ENCODE peak calls at places on chromosomes 5 and 9, in four cellular contexts. One of them, this sample, is unnamed.

GRCh38 chr5:157665467-157666085 is 5.8 kb upstream of the C5orf52 start:
- DNase-seq in breast epithelium: no peak
- DNase-seq in left ventricle myocardium inferior: no peak
- DNase-seq in fibroblast of lung: peak; percentile 73
- DNase-seq in this sample: no peak

GRCh38 chr9:101366038-101366756 is 18.6 kb downstream of the BAAT start:
- DNase-seq in breast epithelium: no peak
- DNase-seq in left ventricle myocardium inferior: no peak
- DNase-seq in fibroblast of lung: peak; percentile 14
- DNase-seq in this sample: no peak

GRCh38 chr5:10432059-10433008 is 9.3 kb upstream of the ROPN1L start:
- DNase-seq in left ventricle myocardium inferior: no peak
- DNase-seq in breast epithelium: no peak
- DNase-seq in fibroblast of lung: no peak
- DNase-seq in this sample: no peak

GRCh38 chr9:117034862-117035261 is 347.8 kb downstream of the TRIM32 start:
- DNase-seq in fibroblast of lung: no peak
- DNase-seq in breast epithelium: no peak
- DNase-seq in left ventricle myocardium inferior: no peak
- DNase-seq in this sample: no peak

GRCh38 chr9:16358751-16359150 is 511.7 kb downstream of the BNC2 start:
- DNase-seq in left ventricle myocardium inferior: no peak
- DNase-seq in breast epithelium: no peak
- DNase-seq in fibroblast of lung: no peak
- DNase-seq in this sample: no peak

GRCh38 chr5:177327539-177328522 is 16.1 kb upstream of the MXD3 start:
- DNase-seq in left ventricle myocardium inferior: peak; percentile 50
- DNase-seq in fibroblast of lung: peak; percentile 51
- DNase-seq in breast epithelium: no peak
- DNase-seq in this sample: no peak

GRCh38 chr5:171882118-171882517 is 96.5 kb downstream of the SMIM23 start:
- DNase-seq in fibroblast of lung: no peak
- DNase-seq in breast epithelium: no peak
- DNase-seq in left ventricle myocardium inferior: no peak
- DNase-seq in this sample: peak; percentile 18

GRCh38 chr9:31142456-31142855 is 1242.0 kb upstream of the ACO1 start:
- DNase-seq in fibroblast of lung: no peak
- DNase-seq in breast epithelium: no peak
- DNase-seq in left ventricle myocardium inferior: no peak
- DNase-seq in this sample: no peak

GRCh38 chr9:36479086-36479485 is 79.0 kb upstream of the RNF38 start:
- DNase-seq in breast epithelium: no peak
- DNase-seq in left ventricle myocardium inferior: no peak
- DNase-seq in fibroblast of lung: no peak
- DNase-seq in this sample: no peak

GRCh38 chr5:150611026-150611425 is 29.4 kb upstream of the SYNPO start:
- DNase-seq in fibroblast of lung: no peak
- DNase-seq in breast epithelium: no peak
- DNase-seq in left ventricle myocardium inferior: no peak
- DNase-seq in this sample: no peak

GRCh38 chr5:45281081-45281480 is 415.1 kb downstream of the HCN1 start:
- DNase-seq in left ventricle myocardium inferior: no peak
- DNase-seq in breast epithelium: no peak
- DNase-seq in fibroblast of lung: no peak
- DNase-seq in this sample: no peak

GRCh38 chr5:136525546-136525945 is 160.2 kb upstream of the TRPC7 start:
- DNase-seq in left ventricle myocardium inferior: no peak
- DNase-seq in breast epithelium: no peak
- DNase-seq in fibroblast of lung: no peak
- DNase-seq in this sample: no peak

GRCh38 chr9:89476546-89476945 is 21.4 kb downstream of the SEMA4D start:
- DNase-seq in fibroblast of lung: no peak
- DNase-seq in left ventricle myocardium inferior: no peak
- DNase-seq in breast epithelium: no peak
- DNase-seq in this sample: no peak

GRCh38 chr5:55492449-55492848 is 42.3 kb downstream of the PLPP1 start:
- DNase-seq in fibroblast of lung: no peak
- DNase-seq in breast epithelium: no peak
- DNase-seq in left ventricle myocardium inferior: no peak
- DNase-seq in this sample: no peak

GRCh38 chr5:102590467-102590866 is 91.7 kb upstream of the SLCO6A1 start:
- DNase-seq in fibroblast of lung: no peak
- DNase-seq in breast epithelium: no peak
- DNase-seq in left ventricle myocardium inferior: no peak
- DNase-seq in this sample: no peak

GRCh38 chr5:81252904-81253303 is 19.8 kb downstream of the CKMT2 start:
- DNase-seq in fibroblast of lung: no peak
- DNase-seq in breast epithelium: no peak
- DNase-seq in left ventricle myocardium inferior: no peak
- DNase-seq in this sample: no peak

GRCh38 chr9:87039809-87040392 is 92.6 kb upstream of the GAS1 start:
- DNase-seq in fibroblast of lung: peak; percentile 68
- DNase-seq in left ventricle myocardium inferior: no peak
- DNase-seq in breast epithelium: no peak
- DNase-seq in this sample: no peak

GRCh38 chr5:72224946-72225427 is 95.1 kb downstream of the MRPS27 start:
- DNase-seq in fibroblast of lung: no peak
- DNase-seq in breast epithelium: no peak
- DNase-seq in left ventricle myocardium inferior: no peak
- DNase-seq in this sample: no peak

GRCh38 chr9:79572891-79573696 is 1.3 kb downstream of the TLE4 start:
- DNase-seq in breast epithelium: peak; percentile 24
- DNase-seq in fibroblast of lung: peak; percentile 9
- DNase-seq in left ventricle myocardium inferior: peak; percentile 59
- DNase-seq in this sample: peak; percentile 66

GRCh38 chr5:158698036-158698667 is 401.6 kb downstream of the EBF1 start:
- DNase-seq in fibroblast of lung: no peak
- DNase-seq in left ventricle myocardium inferior: no peak
- DNase-seq in breast epithelium: no peak
- DNase-seq in this sample: no peak

GRCh38 chr9:96057155-96057554 is 181.7 kb downstream of the ERCC6L2 start:
- DNase-seq in fibroblast of lung: peak; percentile 36
- DNase-seq in breast epithelium: no peak
- DNase-seq in left ventricle myocardium inferior: no peak
- DNase-seq in this sample: no peak

GRCh38 chr9:115213777-115214428 is 95.9 kb upstream of the TNC start:
- DNase-seq in breast epithelium: no peak
- DNase-seq in left ventricle myocardium inferior: no peak
- DNase-seq in fibroblast of lung: peak; percentile 72
- DNase-seq in this sample: no peak

GRCh38 chr9:134730761-134731496 is 89.3 kb downstream of the COL5A1 start:
- DNase-seq in left ventricle myocardium inferior: no peak
- DNase-seq in breast epithelium: no peak
- DNase-seq in fibroblast of lung: no peak
- DNase-seq in this sample: no peak
- H3K27ac ChIP-seq in left ventricle myocardium inferior: peak overlapping the region; percentile 86
- H3K27ac ChIP-seq in breast epithelium: no peak overlapping the region
- H3K27ac ChIP-seq in fibroblast of lung: no peak overlapping the region
- H3K27ac ChIP-seq in this sample: no peak overlapping the region

GRCh38 chr9:98808879-98809278 is 1.4 kb downstream of the GALNT12 start:
- DNase-seq in left ventricle myocardium inferior: no peak
- DNase-seq in fibroblast of lung: no peak
- DNase-seq in breast epithelium: no peak
- DNase-seq in this sample: no peak
- H3K27ac ChIP-seq in left ventricle myocardium inferior: no peak overlapping the region
- H3K27ac ChIP-seq in fibroblast of lung: no peak overlapping the region
- H3K27ac ChIP-seq in breast epithelium: no peak overlapping the region
- H3K27ac ChIP-seq in this sample: no peak overlapping the region

GRCh38 chr5:88827997-88828396 is 55.0 kb downstream of the MEF2C start:
- DNase-seq in left ventricle myocardium inferior: no peak
- DNase-seq in breast epithelium: no peak
- DNase-seq in fibroblast of lung: no peak
- DNase-seq in this sample: no peak

GRCh38 chr5:88824141-88824540 is 58.8 kb downstream of the MEF2C start:
- DNase-seq in fibroblast of lung: no peak
- DNase-seq in breast epithelium: no peak
- DNase-seq in left ventricle myocardium inferior: no peak
- DNase-seq in this sample: no peak

GRCh38 chr5:88824892-88825781 is 57.8 kb downstream of the MEF2C start:
- DNase-seq in breast epithelium: no peak
- DNase-seq in fibroblast of lung: peak; percentile 65
- DNase-seq in left ventricle myocardium inferior: no peak
- DNase-seq in this sample: no peak

GRCh38 chr5:88826959-88827585 is 55.9 kb downstream of the MEF2C start:
- DNase-seq in breast epithelium: no peak
- DNase-seq in left ventricle myocardium inferior: no peak
- DNase-seq in fibroblast of lung: peak; percentile 69
- DNase-seq in this sample: no peak

GRCh38 chr5:88825782-88826110 is 57.2 kb downstream of the MEF2C start:
- DNase-seq in breast epithelium: no peak
- DNase-seq in left ventricle myocardium inferior: no peak
- DNase-seq in fibroblast of lung: no peak
- DNase-seq in this sample: no peak
- H3K27ac ChIP-seq in breast epithelium: peak overlapping the region; percentile 21
- H3K27ac ChIP-seq in left ventricle myocardium inferior: peak overlapping the region; percentile 89
- H3K27ac ChIP-seq in fibroblast of lung: peak overlapping the region; percentile 31
- H3K27ac ChIP-seq in this sample: peak overlapping the region; percentile 38

DNA sequence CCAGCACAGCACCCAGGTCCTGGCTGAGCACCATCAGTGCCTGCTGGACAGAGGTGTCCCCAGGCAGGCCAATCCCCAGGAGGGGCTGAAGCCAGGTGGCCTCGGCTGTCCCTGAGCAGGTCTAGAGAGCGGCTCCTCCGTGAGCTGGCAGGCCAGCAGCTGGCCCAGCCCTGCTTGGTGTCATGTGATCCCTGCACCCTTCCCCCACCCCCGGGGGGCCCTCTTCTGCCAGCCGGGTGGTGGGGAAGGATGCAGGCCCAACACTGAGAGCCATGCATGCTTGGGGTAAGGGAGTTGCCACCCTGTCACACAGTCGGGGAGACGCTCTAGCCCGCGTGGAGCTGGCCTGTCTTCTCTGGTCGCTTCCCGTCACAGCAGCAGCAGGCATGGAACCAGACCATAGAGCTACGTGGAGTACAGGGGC is 7.1 kb downstream of the RALGDS start:
- DNase-seq in breast epithelium: no peak
- DNase-seq in left ventricle myocardium inferior: peak; percentile 41
- DNase-seq in fibroblast of lung: no peak
- DNase-seq in this sample: no peak
- H3K27ac ChIP-seq in breast epithelium: peak overlapping the region; percentile 82
- H3K27ac ChIP-seq in left ventricle myocardium inferior: peak overlapping the region; percentile 95
- H3K27ac ChIP-seq in fibroblast of lung: no peak overlapping the region
- H3K27ac ChIP-seq in this sample: peak overlapping the region; percentile 95

DNA sequence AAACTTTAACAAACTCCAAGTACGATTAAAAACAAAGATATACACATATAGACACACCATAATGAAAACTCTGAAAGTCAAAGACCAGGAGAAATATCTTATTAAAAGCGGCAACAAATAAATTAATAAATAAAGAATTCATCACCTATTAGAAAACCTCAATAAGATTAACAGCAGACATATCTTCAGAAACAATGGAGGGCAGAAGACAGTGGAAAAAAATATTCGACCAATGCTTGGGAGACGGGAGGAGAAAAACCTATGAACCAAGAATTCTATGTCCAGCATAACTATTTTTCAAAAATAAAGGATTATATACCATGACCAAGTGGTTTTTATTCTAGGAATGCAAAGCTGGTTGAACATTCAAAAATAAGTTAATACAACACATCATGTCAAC is 578.6 kb upstream of the CCNG1 start:
- DNase-seq in fibroblast of lung: no peak
- DNase-seq in left ventricle myocardium inferior: no peak
- DNase-seq in breast epithelium: no peak
- DNase-seq in this sample: no peak
- H3K27ac ChIP-seq in fibroblast of lung: no peak overlapping the region
- H3K27ac ChIP-seq in left ventricle myocardium inferior: no peak overlapping the region
- H3K27ac ChIP-seq in breast epithelium: no peak overlapping the region
- H3K27ac ChIP-seq in this sample: no peak overlapping the region

DNA sequence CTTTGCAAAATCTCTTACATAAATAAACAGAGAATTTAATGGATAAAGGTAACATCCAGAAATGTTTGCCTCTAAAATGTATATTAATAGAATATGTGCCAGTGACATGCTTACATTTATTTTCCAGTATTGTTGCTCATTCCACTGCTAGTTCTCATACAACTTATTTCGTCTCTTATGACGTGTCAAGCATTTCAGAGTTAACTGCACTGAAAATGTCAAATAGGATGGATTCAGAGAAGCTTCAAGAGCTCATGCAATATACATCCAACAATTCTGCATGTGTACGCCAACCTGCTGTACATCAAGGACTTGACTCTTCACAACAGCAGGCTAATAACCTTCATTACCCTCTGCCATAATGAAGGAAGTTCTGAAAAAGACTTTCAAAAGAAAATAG is 386.2 kb upstream of the IZUMO3 start:
- DNase-seq in left ventricle myocardium inferior: no peak
- DNase-seq in fibroblast of lung: no peak
- DNase-seq in breast epithelium: no peak
- DNase-seq in this sample: no peak
- H3K27ac ChIP-seq in left ventricle myocardium inferior: no peak overlapping the region
- H3K27ac ChIP-seq in fibroblast of lung: no peak overlapping the region
- H3K27ac ChIP-seq in breast epithelium: no peak overlapping the region
- H3K27ac ChIP-seq in this sample: no peak overlapping the region

GRCh38 chr5:175788155-175788787 is 83.1 kb upstream of the CPLX2 start:
- DNase-seq in breast epithelium: no peak
- DNase-seq in fibroblast of lung: no peak
- DNase-seq in left ventricle myocardium inferior: no peak
- DNase-seq in this sample: no peak
- H3K27ac ChIP-seq in breast epithelium: no peak overlapping the region
- H3K27ac ChIP-seq in fibroblast of lung: no peak overlapping the region
- H3K27ac ChIP-seq in left ventricle myocardium inferior: no peak overlapping the region
- H3K27ac ChIP-seq in this sample: no peak overlapping the region

GRCh38 chr5:126385509-126385908 is 37.7 kb upstream of the GRAMD2B start:
- DNase-seq in breast epithelium: no peak
- DNase-seq in fibroblast of lung: no peak
- DNase-seq in left ventricle myocardium inferior: no peak
- DNase-seq in this sample: no peak
- H3K27ac ChIP-seq in breast epithelium: peak overlapping the region; percentile 80
- H3K27ac ChIP-seq in fibroblast of lung: peak overlapping the region; percentile 43
- H3K27ac ChIP-seq in left ventricle myocardium inferior: peak overlapping the region; percentile 56
- H3K27ac ChIP-seq in this sample: no peak overlapping the region

DNA sequence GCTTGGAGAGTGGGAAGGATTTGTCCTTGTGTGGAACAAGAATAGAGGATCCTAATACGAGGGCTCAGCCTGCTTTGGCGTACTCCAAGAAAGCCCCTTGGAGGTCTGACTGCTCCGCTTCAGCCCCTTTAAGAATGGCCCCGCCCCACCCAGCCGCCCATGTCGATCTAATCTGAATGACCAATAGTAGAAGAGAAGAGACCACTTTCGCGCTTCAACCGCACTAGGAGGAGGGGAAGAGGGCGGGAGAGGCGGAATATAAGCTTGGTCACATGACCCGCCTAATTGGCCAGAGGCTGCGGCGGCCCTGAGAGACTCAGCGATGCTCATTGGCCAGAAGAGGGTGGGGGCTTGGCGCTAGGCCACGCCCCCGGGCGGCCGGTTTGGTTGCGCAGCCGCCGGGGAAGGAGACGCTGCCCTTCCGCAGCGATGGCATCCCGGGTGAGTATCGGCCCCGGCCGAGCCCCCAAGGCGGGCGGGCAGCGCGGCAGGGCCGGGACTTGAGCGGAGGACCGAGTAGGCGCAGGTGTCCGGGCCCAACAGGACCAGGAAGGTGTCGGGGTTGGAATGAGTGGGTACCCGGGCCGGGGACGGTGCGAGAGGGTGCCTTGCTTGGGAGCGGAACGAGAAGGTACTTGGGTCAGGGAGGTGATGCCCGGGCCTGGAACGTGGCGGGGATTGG is at the start of gene MIGA2:
- DNase-seq in left ventricle myocardium inferior: peak; percentile 97
- DNase-seq in breast epithelium: peak; percentile 99
- DNase-seq in fibroblast of lung: peak; percentile 99
- DNase-seq in this sample: peak; percentile 98
- H3K27ac ChIP-seq in left ventricle myocardium inferior: peak within 1 kb of the TSS; percentile 92
- H3K27ac ChIP-seq in breast epithelium: peak within 1 kb of the TSS; percentile 79
- H3K27ac ChIP-seq in fibroblast of lung: peak within 1 kb of the TSS; percentile 59
- H3K27ac ChIP-seq in this sample: peak within 1 kb of the TSS; percentile 90

GRCh38 chr9:33189331-33189731 is 22.2 kb upstream of the B4GALT1 start:
- DNase-seq in breast epithelium: no peak
- DNase-seq in left ventricle myocardium inferior: no peak
- DNase-seq in fibroblast of lung: no peak
- DNase-seq in this sample: no peak
- H3K27ac ChIP-seq in breast epithelium: no peak overlapping the region
- H3K27ac ChIP-seq in left ventricle myocardium inferior: no peak overlapping the region
- H3K27ac ChIP-seq in fibroblast of lung: no peak overlapping the region
- H3K27ac ChIP-seq in this sample: no peak overlapping the region